ENCODE peak calls at places on chromosomes 2 and 18, in ten cellular contexts. V, A, K, H, L, O, M, U, Y and Q are unnamed samples.

GRCh38 chr2:231904161-231904611 is 22.0 kb downstream of the NPPC start:
- DNase-seq in V (no peak), A (peak), K (no peak), H (no peak), L (no peak), O (no peak), M (no peak), U (no peak), Y (no peak), Q (peak)

GRCh38 chr2:233092446-233093438 is 32.6 kb downstream of the INPP5D start:
- DNase-seq in V (no peak), A (no peak), K (no peak), H (no peak), L (no peak), O (no peak), M (no peak), U (no peak), Y (no peak), Q (no peak)

GRCh38 chr2:226874749-226875148 is 38.9 kb downstream of the RHBDD1 start:
- DNase-seq in V (no peak), A (no peak), K (no peak), H (no peak), L (no peak), O (no peak), M (no peak), U (no peak), Y (no peak), Q (no peak)

GRCh38 chr2:197908191-197908590 is 103.8 kb downstream of the PLCL1 start:
- DNase-seq in V (no peak), A (no peak), K (no peak), H (no peak), L (no peak), O (no peak), M (no peak), U (no peak), Y (no peak), Q (no peak)

GRCh38 chr2:73018188-73018825 is 53.2 kb downstream of the SFXN5 start:
- DNase-seq in V (no peak), A (no peak), K (peak), H (no peak), L (no peak), O (no peak), M (no peak), U (no peak), Y (no peak), Q (no peak)

GRCh38 chr2:1739961-1740713 is 4.2 kb downstream of the PXDN start:
- DNase-seq in V (no peak), A (no peak), K (peak), H (no peak), L (no peak), O (peak), M (no peak), U (peak), Y (no peak), Q (peak)

GRCh38 chr2:46351388-46352141 is 54.4 kb downstream of the EPAS1 start:
- DNase-seq in V (no peak), A (peak), K (no peak), H (no peak), L (peak), O (peak), M (no peak), U (no peak), Y (no peak), Q (no peak)

GRCh38 chr2:240252872-240253511 is 112.5 kb upstream of the OTOS start:
- DNase-seq in V (no peak), A (no peak), K (no peak), H (no peak), L (no peak), O (no peak), M (no peak), U (no peak), Y (no peak), Q (no peak)

GRCh38 chr2:86510436-86510933 is 52.8 kb downstream of the CHMP3 start:
- DNase-seq in V (no peak), A (no peak), K (no peak), H (no peak), L (no peak), O (no peak), M (no peak), U (no peak), Y (no peak), Q (no peak)

GRCh38 chr2:168064011-168064998 is 183.1 kb downstream of the STK39 start:
- DNase-seq in V (no peak), A (no peak), K (no peak), H (no peak), L (no peak), O (no peak), M (no peak), U (peak), Y (no peak), Q (no peak)

GRCh38 chr2:232699110-232699509 is 2.0 kb downstream of the GIGYF2 start:
- DNase-seq in V (no peak), A (no peak), K (no peak), H (no peak), L (no peak), O (no peak), M (no peak), U (no peak), Y (peak), Q (peak)

GRCh38 chr2:43524180-43524965 is 71.5 kb downstream of the THADA start:
- DNase-seq in V (peak), A (no peak), K (no peak), H (no peak), L (no peak), O (no peak), M (no peak), U (no peak), Y (peak), Q (no peak)

GRCh38 chr18:50203801-50204604 is 9.1 kb upstream of the MYO5B start:
- DNase-seq in V (peak), A (no peak), K (peak), H (peak), L (no peak), O (peak), M (no peak), U (peak), Y (peak), Q (peak)

GRCh38 chr2:65708129-65708528 is 275.7 kb upstream of the SPRED2 start:
- DNase-seq in V (no peak), A (no peak), K (peak), H (no peak), L (no peak), O (no peak), M (no peak), U (peak), Y (no peak), Q (no peak)

GRCh38 chr2:98457045-98457696 is 12.5 kb downstream of the INPP4A start:
- DNase-seq in V (no peak), A (no peak), K (peak), H (peak), L (no peak), O (no peak), M (no peak), U (peak), Y (peak), Q (no peak)

GRCh38 chr2:143193121-143193520 is 63.9 kb downstream of the ARHGAP15 start:
- DNase-seq in V (peak), A (no peak), K (no peak), H (no peak), L (no peak), O (no peak), M (no peak), U (no peak), Y (no peak), Q (no peak)

GRCh38 chr2:112941753-112942653 is 31.0 kb downstream of the IL37 start:
- DNase-seq in V (peak), A (peak), K (peak), H (peak), L (peak), O (peak), M (peak), U (peak), Y (peak), Q (peak)